ENCODE peak calls at places on chromosomes 16 and 17, in four cellular contexts. M, Z, U and F are unnamed samples.

GRCh38 chr16:21101631-21102420 is 48.8 kb downstream of the DNAH3 start:
- DNase-seq in M (no peak), U (peak), Z (peak), F (peak)

GRCh38 chr16:67673712-67674580 is 7.3 kb downstream of the C16orf86 start:
- DNase-seq in Z (no peak), U (peak), M (no peak), F (peak)

GRCh38 chr16:78142784-78143183 is 43.3 kb downstream of the WWOX start:
- DNase-seq in Z (no peak), M (no peak), U (no peak), F (peak)

GRCh38 chr16:1645914-1646525 is 32.1 kb upstream of the JPT2 start:
- DNase-seq in Z (no peak), M (no peak), U (no peak), F (no peak)

GRCh38 chr17:47735536-47736011 is 2.5 kb downstream of the TBX21 start:
- DNase-seq in Z (no peak), M (no peak), U (no peak), F (no peak)

GRCh38 chr16:54236761-54237160 is 49.8 kb downstream of the IRX3 start:
- DNase-seq in M (no peak), Z (no peak), U (no peak), F (peak)

GRCh38 chr16:68503334-68503733 is 35.8 kb upstream of the ZFP90 start:
- DNase-seq in Z (no peak), M (no peak), U (no peak), F (peak)

GRCh38 chr16:87368029-87368765 is 15.4 kb downstream of the FBXO31 start:
- DNase-seq in U (no peak), Z (no peak), M (no peak), F (no peak)

GRCh38 chr16:70740919-70741778 is 55.3 kb upstream of the MTSS2 start:
- DNase-seq in M (no peak), Z (no peak), U (no peak), F (peak)

GRCh38 chr17:47966079-47966519 is 4.8 kb upstream of the CDK5RAP3 start:
- DNase-seq in M (no peak), Z (no peak), U (no peak), F (no peak)

GRCh38 chr17:40062347-40063033 is at the start of gene THRA:
- DNase-seq in U (peak), M (no peak), Z (peak), F (peak)

GRCh38 chr17:21218101-21218500 is 4.1 kb upstream of the TMEM11 start:
- DNase-seq in Z (no peak), M (peak), U (no peak), F (no peak)

GRCh38 chr17:67520282-67520906 is 143.3 kb downstream of the PITPNC1 start:
- DNase-seq in U (no peak), Z (peak), M (no peak), F (peak)

GRCh38 chr17:10702574-10702973 is 5.2 kb downstream of the ADPRM start:
- DNase-seq in U (no peak), M (no peak), Z (no peak), F (peak)

GRCh38 chr17:18277076-18277475 is 16.6 kb downstream of the MIEF2 start:
- DNase-seq in M (no peak), U (no peak), Z (no peak), F (no peak)

GRCh38 chr16:31471875-31472558 is at the start of gene TGFB1I1:
- DNase-seq in Z (peak), M (no peak), U (peak), F (peak)

GRCh38 chr17:39619786-39620101 is 7.0 kb upstream of the PPP1R1B start:
- DNase-seq in U (peak), M (no peak), Z (no peak), F (no peak)

GRCh38 chr17:9444687-9445086 is 130.9 kb downstream of the STX8 start:
- DNase-seq in M (no peak), U (no peak), Z (no peak), F (no peak)

GRCh38 chr16:25419681-25420080 is 162.0 kb upstream of the ZKSCAN2 start:
- DNase-seq in U (no peak), M (no peak), Z (no peak), F (no peak)

GRCh38 chr17:38709864-38710602 is 5.0 kb downstream of the MLLT6 start:
- DNase-seq in Z (no peak), U (no peak), M (no peak), F (no peak)